ENCODE peak calls at places on chromosomes 12 and 14, in eight cellular contexts. O is Peyer's patch, X is right lobe of liver, G is fibroblast of lung, M is thyroid gland, C is heart right ventricle, I is Caco-2, Q is adipocyte. H is an unnamed sample.

GRCh38 chr14:51219473-51220448 is 20.3 kb upstream of the TMX1 start:
- DNase-seq in O (no peak), X (no peak), G (peak; percentile 71), M (no peak), C (no peak), I (no peak), Q (peak; percentile 78), H (peak; percentile 53)

GRCh38 chr12:13956060-13956590 is 25.3 kb downstream of the GRIN2B start:
- DNase-seq in O (no peak), X (no peak), G (no peak), M (no peak), C (no peak), I (no peak), Q (no peak), H (no peak)

GRCh38 chr12:3313655-3314305 is 177.2 kb upstream of the PRMT8 start:
- DNase-seq in O (no peak), X (no peak), G (no peak), M (no peak), C (no peak), I (peak; percentile 66), Q (peak; percentile 16), H (no peak)

GRCh38 chr14:39302124-39302810 is 68.6 kb downstream of the MIA2 start:
- DNase-seq in O (no peak), X (no peak), G (no peak), M (no peak), C (no peak), I (no peak), Q (no peak), H (no peak)

GRCh38 chr14:55381040-55381439 is 30.6 kb downstream of the ATG14 start:
- DNase-seq in O (no peak), X (no peak), G (no peak), M (no peak), C (no peak), I (peak; percentile 48), Q (no peak), H (no peak)

GRCh38 chr12:120194534-120195395 is at the start of gene GCN1:
- DNase-seq in O (peak; percentile 92), X (peak; percentile 88), G (peak; percentile 87), M (peak; percentile 81), C (peak; percentile 82), I (peak; percentile 92), Q (peak; percentile 89), H (peak; percentile 76)

GRCh38 chr14:68084256-68084655 is 264.7 kb downstream of the RAD51B start:
- DNase-seq in O (no peak), X (no peak), G (peak; percentile 49), M (no peak), C (no peak), I (no peak), Q (no peak), H (no peak)

GRCh38 chr12:21527451-21528180 is 1.5 kb downstream of the SPX start:
- DNase-seq in O (peak; percentile 72), X (peak; percentile 76), G (peak; percentile 49), M (peak; percentile 69), C (peak; percentile 40), I (peak; percentile 46), Q (peak; percentile 84), H (peak; percentile 66)

GRCh38 chr12:21456291-21456780 is 18.9 kb downstream of the PYROXD1 start:
- DNase-seq in O (no peak), X (no peak), G (no peak), M (no peak), C (no peak), I (no peak), Q (peak; percentile 9), H (no peak)

GRCh38 chr12:93292731-93293566 is 84.8 kb upstream of the NUDT4 start:
- DNase-seq in O (no peak), X (no peak), G (no peak), M (no peak), C (no peak), I (peak; percentile 69), Q (no peak), H (peak; percentile 31)

GRCh38 chr12:12735301-12735700 is 18.1 kb downstream of the CDKN1B start:
- DNase-seq in O (no peak), X (no peak), G (no peak), M (no peak), C (no peak), I (no peak), Q (no peak), H (no peak)

GRCh38 chr12:20097561-20097960 is 270.8 kb upstream of the PDE3A start:
- DNase-seq in O (no peak), X (no peak), G (peak; percentile 74), M (no peak), C (no peak), I (no peak), Q (peak; percentile 56), H (no peak)

GRCh38 chr14:60862283-60862682 is 118.6 kb downstream of the TRMT5 start:
- DNase-seq in O (peak; percentile 67), X (no peak), G (peak; percentile 84), M (peak; percentile 81), C (peak; percentile 41), I (peak; percentile 30), Q (peak; percentile 74), H (peak; percentile 68)

GRCh38 chr12:54502485-54502884 is 4.9 kb downstream of the NCKAP1L start:
- DNase-seq in O (no peak), X (no peak), G (no peak), M (no peak), C (no peak), I (no peak), Q (no peak), H (no peak)

GRCh38 chr12:32331133-32331532 is 68.2 kb upstream of the FGD4 start:
- DNase-seq in O (no peak), X (no peak), G (peak; percentile 12), M (no peak), C (no peak), I (no peak), Q (peak; percentile 38), H (no peak)

GRCh38 chr14:75981426-75981825 is 369 bp downstream of the TGFB3 start:
- DNase-seq in O (no peak), X (peak; percentile 25), G (no peak), M (peak; percentile 27), C (no peak), I (peak; percentile 29), Q (no peak), H (peak; percentile 61)

GRCh38 chr14:70177092-70177491 is 11.7 kb downstream of the SLC8A3 start:
- DNase-seq in O (no peak), X (no peak), G (no peak), M (no peak), C (no peak), I (no peak), Q (no peak), H (no peak)

GRCh38 chr12:52337054-52337453 is 15.9 kb upstream of the KRT83 start:
- DNase-seq in O (no peak), X (no peak), G (no peak), M (no peak), C (no peak), I (no peak), Q (no peak), H (no peak)

GRCh38 chr14:77313374-77313773 is 7.3 kb downstream of the POMT2 start:
- DNase-seq in O (no peak), X (no peak), G (no peak), M (no peak), C (no peak), I (no peak), Q (no peak), H (no peak)

GRCh38 chr12:1594045-1594294 is 411 bp downstream of the FBXL14 start:
- DNase-seq in O (peak; percentile 87), X (peak; percentile 80), G (no peak), M (peak; percentile 72), C (peak; percentile 71), I (no peak), Q (peak; percentile 80), H (peak; percentile 74)

GRCh38 chr14:59238242-59238641 is 49.8 kb downstream of the DAAM1 start:
- DNase-seq in O (no peak), X (no peak), G (no peak), M (no peak), C (no peak), I (no peak), Q (no peak), H (no peak)

GRCh38 chr12:100348657-100349454 is 8.0 kb upstream of the SLC17A8 start:
- DNase-seq in O (no peak), X (no peak), G (peak; percentile 44), M (no peak), C (no peak), I (peak; percentile 23), Q (peak; percentile 66), H (no peak)

GRCh38 chr14:102793531-102794328 is 16.5 kb downstream of the TRAF3 start:
- DNase-seq in O (no peak), X (no peak), G (no peak), M (no peak), C (no peak), I (no peak), Q (no peak), H (no peak)

GRCh38 chr12:117489671-117490070 is 128.2 kb upstream of the NOS1 start:
- DNase-seq in O (no peak), X (no peak), G (no peak), M (no peak), C (no peak), I (no peak), Q (no peak), H (no peak)
- H3K4me3 ChIP-seq in O (no peak overlapping the region), X (no peak overlapping the region), G (no peak overlapping the region), M (no peak overlapping the region), C (no peak overlapping the region), I (no peak overlapping the region), Q (no peak overlapping the region), H (no peak overlapping the region)

DNA sequence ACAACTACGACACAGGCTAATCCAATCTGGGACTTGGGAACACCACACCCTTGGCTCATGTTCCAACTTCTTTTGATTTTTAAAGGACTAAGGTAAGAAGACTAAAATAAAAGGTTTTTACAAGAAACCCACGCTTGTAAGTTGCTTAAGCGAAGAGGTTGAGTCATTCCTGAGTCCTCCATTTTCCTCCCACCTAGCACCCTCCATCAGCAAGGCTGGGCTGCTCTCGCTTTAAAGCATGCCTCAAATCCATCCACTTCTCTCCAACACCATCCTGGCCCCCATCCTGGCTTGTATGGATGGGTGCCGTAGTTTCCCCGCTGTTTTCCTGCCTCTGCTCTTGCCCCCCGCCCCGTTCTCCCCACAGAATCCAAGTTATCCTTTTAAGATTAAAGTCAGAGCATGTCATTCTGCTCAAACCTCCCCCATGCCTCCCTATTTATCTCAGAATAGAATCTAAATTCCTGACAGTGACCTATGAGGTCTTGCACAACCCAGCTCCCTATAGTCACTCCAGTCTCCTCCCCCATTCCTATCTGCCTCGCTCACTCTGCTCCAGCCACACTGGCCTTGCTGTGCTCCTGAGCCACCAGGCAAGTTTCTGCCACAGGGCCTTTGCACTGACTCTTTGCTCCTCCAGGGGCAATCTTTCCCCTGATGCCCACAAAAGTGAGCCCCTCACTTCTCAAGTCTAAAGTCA is 34.5 kb downstream of the SCARB1 start:
- DNase-seq in O (peak; percentile 65), X (peak; percentile 67), G (peak; percentile 87), M (no peak), C (no peak), I (peak; percentile 86), Q (peak; percentile 82), H (peak; percentile 57)
- H3K4me1 ChIP-seq in O (no peaks in the 10 kb centered on the region), X (peaks cover 45% of the 10 kb centered on the region), G (peaks cover 20% of the 10 kb centered on the region), M (peaks cover 20% of the 10 kb centered on the region), C (peaks cover 21% of the 10 kb centered on the region), I (peaks cover 58% of the 10 kb centered on the region), Q (peaks cover 31% of the 10 kb centered on the region), H (peaks cover 14% of the 10 kb centered on the region)

GRCh38 chr12:6843118-6843902 is 2.6 kb downstream of the GNB3 start:
- DNase-seq in O (no peak), X (no peak), G (no peak), M (no peak), C (no peak), I (peak; percentile 73), Q (no peak), H (peak; percentile 52)
- H3K36me3 ChIP-seq in O (no peaks in the 10 kb centered on the region), X (no peaks in the 10 kb centered on the region), G (peaks cover 38% of the 10 kb centered on the region), M (no peaks in the 10 kb centered on the region), C (no peaks in the 10 kb centered on the region), I (no peaks in the 10 kb centered on the region), Q (peaks cover 15% of the 10 kb centered on the region), H (peaks cover 94% of the 10 kb centered on the region)

GRCh38 chr12:90111646-90112565 is 403.3 kb upstream of the ATP2B1 start:
- DNase-seq in O (no peak), X (no peak), G (no peak), M (no peak), C (no peak), I (no peak), Q (no peak), H (no peak)
- H3K4me3 ChIP-seq in O (no peak overlapping the region), X (no peak overlapping the region), G (no peak overlapping the region), M (no peak overlapping the region), C (no peak overlapping the region), I (no peak overlapping the region), Q (peak overlapping the region; percentile 49), H (no peak overlapping the region)